ENCODE peak calls at places on chromosomes 5 and 9, in ten cellular contexts. O is stimulated activated CD8-positive, alpha-beta memory T cell treated with anti-CD3 and anti-CD28 coated beads, Interleukin-4, amount 100 ng/mL, for 4 hours; J is stimulated activated CD4-positive, alpha-beta T cell treated with anti-CD3 and anti-CD28 coated beads, Interleukin-1b, Interleukin-23, amount 100 ng/mL, for 1 hour; S is RWPE1; P is GM20000; M is A549; B is astrocyte; C is WTC11; X is bronchial epithelial cell; U is choroid plexus epithelial cell. G is an unnamed sample.

GRCh38 chr5:168269950-168270349 is 21.5 kb upstream of the WWC1 start:
- DNase-seq in O (no peak), J (no peak), S (no peak), P (no peak), M (peak), B (no peak), C (no peak), X (no peak), U (peak), G (peak)

GRCh38 chr5:128111818-128112448 is 28.4 kb downstream of the SLC12A2 start:
- DNase-seq in O (no peak), J (no peak), S (peak), P (no peak), M (peak), B (peak), C (no peak), X (peak), U (peak), G (no peak)

GRCh38 chr9:123049589-123050222 is 16.2 kb downstream of the GPR21 start:
- DNase-seq in O (no peak), J (no peak), S (peak), P (no peak), M (no peak), B (peak), C (no peak), X (no peak), U (peak), G (no peak)

GRCh38 chr5:179325296-179326031 is 19.8 kb downstream of the ADAMTS2 start:
- DNase-seq in O (no peak), J (no peak), S (no peak), P (no peak), M (no peak), B (no peak), C (peak), X (no peak), U (no peak), G (no peak)

GRCh38 chr5:1718669-1719068 is 81.0 kb downstream of the MRPL36 start:
- DNase-seq in O (no peak), J (no peak), S (no peak), P (no peak), M (peak), B (no peak), C (no peak), X (no peak), U (peak), G (peak)

GRCh38 chr5:318341-318897 is 3.1 kb upstream of the AHRR start:
- DNase-seq in O (no peak), J (no peak), S (no peak), P (peak), M (peak), B (peak), C (no peak), X (no peak), U (peak), G (no peak)

GRCh38 chr9:118529210-118529609 is 825.0 kb downstream of the TLR4 start:
- DNase-seq in O (no peak), J (no peak), S (no peak), P (peak), M (no peak), B (peak), C (no peak), X (no peak), U (peak), G (no peak)

GRCh38 chr5:108561416-108562204 is 179.7 kb upstream of the FBXL17 start:
- DNase-seq in O (no peak), J (no peak), S (no peak), P (no peak), M (no peak), B (no peak), C (no peak), X (no peak), U (no peak), G (no peak)

GRCh38 chr9:104921067-104921741 is 6.8 kb downstream of the ABCA1 start:
- DNase-seq in O (no peak), J (no peak), S (no peak), P (peak), M (no peak), B (no peak), C (no peak), X (no peak), U (peak), G (peak)

GRCh38 chr9:129676287-129676686 is 10.8 kb downstream of the PRRX2 start:
- DNase-seq in O (no peak), J (no peak), S (no peak), P (no peak), M (no peak), B (no peak), C (no peak), X (no peak), U (no peak), G (no peak)

GRCh38 chr5:161921781-161922180 is 73.9 kb downstream of the GABRA1 start:
- DNase-seq in O (no peak), J (no peak), S (no peak), P (no peak), M (no peak), B (no peak), C (no peak), X (no peak), U (no peak), G (no peak)

GRCh38 chr5:64854855-64855254 is 86.1 kb downstream of the CWC27 start:
- DNase-seq in O (no peak), J (no peak), S (no peak), P (no peak), M (no peak), B (peak), C (no peak), X (peak), U (peak), G (no peak)

GRCh38 chr5:132467292-132467984 is 23.1 kb downstream of the IRF1 start:
- DNase-seq in O (no peak), J (no peak), S (no peak), P (no peak), M (no peak), B (no peak), C (no peak), X (no peak), U (peak), G (peak)

GRCh38 chr5:25033658-25034057 is 388.9 kb upstream of the CDH10 start:
- DNase-seq in O (no peak), J (no peak), S (no peak), P (no peak), M (no peak), B (no peak), C (no peak), X (no peak), U (no peak), G (no peak)

GRCh38 chr5:1217596-1218206 is 7.5 kb upstream of the SLC6A18 start:
- DNase-seq in O (no peak), J (no peak), S (no peak), P (no peak), M (no peak), B (no peak), C (no peak), X (no peak), U (no peak), G (no peak)

GRCh38 chr5:80935811-80936385 is 24.3 kb upstream of the RASGRF2 start:
- DNase-seq in O (no peak), J (no peak), S (no peak), P (no peak), M (no peak), B (no peak), C (no peak), X (no peak), U (no peak), G (no peak)

GRCh38 chr5:141855265-141856029 is 22.8 kb downstream of the PCDH1 start:
- DNase-seq in O (no peak), J (no peak), S (no peak), P (no peak), M (no peak), B (no peak), C (no peak), X (no peak), U (no peak), G (no peak)

G was measured in NAMALWA.